ENCODE peak calls at places on chromosome 12, in nine cellular contexts. W is AG04450; Q is WTC11; I is ovary; X is Daoy; V is right cardiac atrium; D is stimulated activated CD8-positive, alpha-beta memory T cell treated with anti-CD3 and anti-CD28 coated beads, Interleukin-15, amount 100 ng/mL, for 24 hours; H is NCI-H2227 treated with DMSO at 0.1 percent for 48 hours; E is B cell. F is an unnamed sample.

GRCh38 chr12:15886372-15887042 is 4.3 kb downstream of the STRAP start:
- DNase-seq in H (no peak), E (no peak), V (no peak), W (no peak), D (no peak), X (no peak), I (no peak), Q (no peak), F (no peak)

GRCh38 chr12:52119398-52120254 is 40.1 kb downstream of the SMIM41 start:
- DNase-seq in H (no peak), V (peak), I (no peak), D (no peak), X (peak), Q (peak), E (no peak), W (no peak), F (no peak)

GRCh38 chr12:15700595-15700994 is 88.6 kb downstream of the EPS8 start:
- DNase-seq in E (no peak), I (no peak), D (no peak), X (peak), H (no peak), W (peak), Q (no peak), V (no peak), F (peak)

GRCh38 chr12:69388371-69388770 is 28.8 kb downstream of the YEATS4 start:
- DNase-seq in E (no peak), X (peak), I (no peak), Q (no peak), V (no peak), H (peak), D (no peak), W (peak), F (no peak)

GRCh38 chr12:104596128-104596799 is 139.5 kb downstream of the CHST11 start:
- DNase-seq in H (no peak), V (peak), Q (no peak), X (peak), E (no peak), D (no peak), W (peak), I (no peak), F (no peak)

GRCh38 chr12:13425766-13426165 is 229.2 kb downstream of the EMP1 start:
- DNase-seq in W (peak), V (no peak), H (no peak), X (peak), Q (no peak), I (no peak), E (no peak), D (no peak), F (no peak)

GRCh38 chr12:116137318-116137717 is 140.2 kb downstream of the MED13L start:
- DNase-seq in W (no peak), E (no peak), Q (no peak), V (no peak), H (no peak), D (no peak), I (no peak), X (no peak), F (no peak)

GRCh38 chr12:111636209-111636928 is 37.3 kb upstream of the ATXN2 start:
- DNase-seq in X (no peak), Q (peak), E (no peak), W (no peak), D (no peak), V (peak), H (peak), I (peak), F (no peak)

GRCh38 chr12:28951941-28952340 is 197.1 kb upstream of the FAR2 start:
- DNase-seq in V (no peak), W (no peak), E (no peak), X (no peak), H (no peak), I (no peak), D (no peak), Q (no peak), F (no peak)

GRCh38 chr12:20097561-20097960 is 270.8 kb upstream of the PDE3A start:
- DNase-seq in Q (no peak), W (peak), H (no peak), X (no peak), I (no peak), E (no peak), V (no peak), D (no peak), F (no peak)

GRCh38 chr12:19044430-19044829 is 85.1 kb upstream of the PLEKHA5 start:
- DNase-seq in I (no peak), D (no peak), W (no peak), V (no peak), Q (no peak), E (no peak), H (no peak), X (no peak), F (no peak)

GRCh38 chr12:69619050-69619449 is 8.3 kb upstream of the LRRC10 start:
- DNase-seq in Q (no peak), V (no peak), D (no peak), E (no peak), W (no peak), X (no peak), H (no peak), I (no peak), F (no peak)

GRCh38 chr12:76242813-76243540 is 105.2 kb downstream of the BBS10 start:
- DNase-seq in Q (no peak), V (no peak), D (no peak), X (no peak), H (no peak), W (no peak), I (no peak), E (no peak), F (no peak)

GRCh38 chr12:114744696-114745095 is 60.7 kb upstream of the TBX3 start:
- DNase-seq in I (peak), W (peak), E (no peak), Q (no peak), H (no peak), X (no peak), V (no peak), D (no peak), F (no peak)

GRCh38 chr12:109523071-109523470 is 45.6 kb downstream of the UBE3B start:
- DNase-seq in D (no peak), Q (no peak), I (peak), H (no peak), V (peak), E (no peak), W (no peak), X (no peak), F (no peak)

GRCh38 chr12:112645586-112645985 is 146.0 kb upstream of the RPH3A start:
- DNase-seq in H (peak), W (no peak), D (no peak), Q (no peak), V (no peak), I (no peak), E (no peak), X (no peak), F (no peak)

GRCh38 chr12:34388636-34389377 is 366.5 kb downstream of the ALG10 start:
- DNase-seq in Q (no peak), D (no peak), X (no peak), I (no peak), V (peak), E (no peak), H (no peak), W (no peak), F (no peak)

GRCh38 chr12:119225454-119225853 is 46.7 kb downstream of the HSPB8 start:
- DNase-seq in I (no peak), Q (no peak), E (no peak), X (no peak), V (no peak), H (no peak), D (no peak), W (no peak), F (no peak)

GRCh38 chr12:2820432-2820831 is 8.0 kb downstream of the ITFG2 start:
- DNase-seq in H (no peak), V (no peak), D (no peak), I (no peak), Q (no peak), W (no peak), X (no peak), E (no peak), F (no peak)

GRCh38 chr12:124527861-124528561 is 39.4 kb downstream of the NCOR2 start:
- DNase-seq in Q (no peak), V (no peak), H (no peak), D (no peak), X (no peak), I (no peak), W (no peak), E (no peak), F (no peak)

GRCh38 chr12:70272510-70272909 is 29.3 kb downstream of the CNOT2 start:
- DNase-seq in Q (no peak), X (no peak), E (no peak), I (no peak), D (no peak), V (no peak), H (no peak), W (no peak), F (no peak)

GRCh38 chr12:57240926-57241555 is 9.9 kb downstream of the STAC3 start:
- DNase-seq in H (no peak), E (no peak), Q (peak), X (peak), V (no peak), W (no peak), I (no peak), D (no peak), F (no peak)

GRCh38 chr12:131487379-131488129 is 223.3 kb upstream of the SFSWAP start:
- DNase-seq in I (no peak), W (no peak), X (peak), H (peak), E (no peak), Q (no peak), D (no peak), V (no peak), F (no peak)

GRCh38 chr12:50110127-50110761 is 1.8 kb upstream of the COX14 start:
- DNase-seq in V (peak), I (no peak), D (no peak), X (no peak), W (no peak), H (no peak), E (peak), Q (no peak), F (no peak)

GRCh38 chr12:54587315-54587821 is 1.1 kb downstream of the PPP1R1A start:
- DNase-seq in W (no peak), D (no peak), V (peak), I (peak), H (peak), Q (no peak), X (no peak), E (no peak), F (no peak)

GRCh38 chr12:114605918-114606317 is 78.1 kb downstream of the TBX3 start:
- DNase-seq in H (no peak), X (no peak), W (no peak), Q (no peak), D (no peak), I (no peak), V (no peak), E (no peak), F (no peak)

GRCh38 chr12:13000935-13001724 is 1.1 kb upstream of the HEBP1 start:
- DNase-seq in H (peak), X (peak), E (no peak), V (peak), I (peak), D (no peak), W (no peak), Q (peak), F (no peak)

GRCh38 chr12:95116773-95117172 is 43.4 kb upstream of the NR2C1 start:
- DNase-seq in H (no peak), Q (no peak), E (no peak), I (no peak), V (no peak), D (no peak), X (no peak), W (no peak), F (no peak)

F was measured in SIG-M5.